ENCODE peak calls at places on chromosomes 11 and 22, in six cellular contexts. V, S, G, J, X and N are unnamed samples. For H3K27me3 and H3K4me1, the result is how much of the 10 kb centered on the place peaks cover.

GRCh38 chr11:130023204-130023603 is 20.6 kb upstream of the PRDM10 start:
- DNase-seq in X (no peak), G (no peak), S (no peak), V (no peak), J (peak), N (no peak)

GRCh38 chr11:40241524-40242037 is 1217.9 kb downstream of the LRRC4C start:
- DNase-seq in J (no peak), G (peak), X (no peak), V (no peak), S (no peak), N (no peak)

GRCh38 chr11:129785383-129786111 is 30.1 kb upstream of the TMEM45B start:
- DNase-seq in X (no peak), V (no peak), J (no peak), S (peak), G (no peak), N (no peak)

GRCh38 chr11:122981388-122982264 is at the start of gene BSX:
- DNase-seq in S (peak), V (peak), J (peak), G (peak), X (peak), N (peak)

GRCh38 chr22:29009148-29009547 is 52.5 kb downstream of the C22orf31 start:
- DNase-seq in G (no peak), J (no peak), S (no peak), V (no peak), X (no peak), N (no peak)

GRCh38 chr11:57567210-57567511 is 311 bp downstream of the UBE2L6 start:
- DNase-seq in S (peak), X (peak), J (peak), G (no peak), V (no peak), N (no peak)

GRCh38 chr11:112033902-112034301 is 8.7 kb downstream of the DLAT start:
- DNase-seq in V (no peak), J (no peak), X (no peak), G (no peak), S (no peak), N (no peak)

GRCh38 chr22:50337262-50338041 is 5.7 kb upstream of the PPP6R2 start:
- DNase-seq in S (no peak), J (no peak), V (no peak), G (no peak), X (no peak), N (no peak)

GRCh38 chr11:84930863-84931262 is 696.3 kb downstream of the DLG2 start:
- DNase-seq in X (no peak), J (no peak), S (no peak), G (no peak), V (no peak), N (no peak)

GRCh38 chr11:29962243-29962642 is 54.6 kb downstream of the KCNA4 start:
- DNase-seq in V (no peak), G (no peak), J (no peak), X (no peak), S (no peak), N (no peak)

GRCh38 chr11:135074397-135074998 is 662.5 kb upstream of the B3GAT1 start:
- DNase-seq in G (no peak), S (no peak), X (no peak), J (peak), V (no peak), N (no peak)

GRCh38 chr11:12090061-12090572 is 20.3 kb upstream of the MICAL2 start:
- DNase-seq in X (no peak), G (no peak), J (peak), V (no peak), S (no peak), N (no peak)

GRCh38 chr11:101096036-101096704 is 33.4 kb downstream of the PGR start:
- DNase-seq in V (peak), G (no peak), S (no peak), J (no peak), X (no peak), N (no peak)

GRCh38 chr22:24096401-24097115 is 84.7 kb upstream of the SUSD2 start:
- DNase-seq in G (no peak), V (no peak), J (no peak), X (no peak), S (no peak), N (no peak)
- H3K4me3 ChIP-seq in G (no peak), V (no peak), J (no peak), X (no peak), S (no peak), N (no peak)

DNA sequence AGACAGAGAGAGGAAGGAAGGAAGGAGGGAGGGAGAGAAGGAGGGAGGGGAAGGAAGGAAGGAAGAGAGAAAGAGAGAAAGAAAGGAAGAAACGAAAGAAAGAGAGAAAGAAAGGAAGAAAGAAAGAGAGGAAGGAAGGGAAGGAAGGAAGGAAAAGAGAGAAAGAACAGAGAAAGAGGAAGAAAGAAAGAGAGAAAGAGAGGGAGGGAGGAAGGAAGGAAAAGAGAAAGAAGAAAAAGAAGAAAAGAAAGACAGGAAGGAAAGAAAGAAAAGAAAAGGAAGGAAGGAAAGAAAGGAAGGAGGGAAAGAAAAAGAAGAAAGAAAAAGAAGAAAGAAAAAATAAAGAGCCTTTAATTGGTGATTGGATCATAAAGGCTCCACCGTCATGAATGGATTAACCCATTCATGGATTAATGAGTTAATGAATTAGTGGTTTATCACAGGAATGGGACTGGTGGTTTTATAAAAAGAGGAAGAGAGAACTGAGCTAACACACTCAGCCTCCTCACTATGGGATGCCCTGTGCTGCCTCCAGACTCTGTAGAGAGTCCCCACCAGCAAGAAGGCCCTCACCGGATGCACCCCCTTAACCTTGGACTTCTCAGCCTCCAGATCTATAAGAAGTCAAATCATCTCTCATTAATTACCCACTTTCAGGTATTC is 9.0 kb upstream of the PLAAT2 start:
- DNase-seq in S (no peak), G (no peak), J (no peak), V (no peak), X (no peak), N (no peak)
- H3K27me3 ChIP-seq in S (under half), G (under half), J (under half), V (under half), X (under half), N (under half)

GRCh38 chr11:65422633-65423515 is at the start of gene NEAT1:
- DNase-seq in X (peak), G (peak), S (peak), J (peak), V (peak), N (peak)

GRCh38 chr11:65424200-65425104 is 1.9 kb downstream of the NEAT1 start:
- DNase-seq in J (peak), S (peak), G (peak), X (peak), V (peak), N (peak)

GRCh38 chr11:65422104-65422632 is 430 bp upstream of the NEAT1 start:
- DNase-seq in J (peak), S (peak), G (peak), X (peak), V (peak), N (peak)

GRCh38 chr11:65425105-65425970 is 2.7 kb downstream of the NEAT1 start:
- DNase-seq in G (peak), S (peak), X (peak), V (peak), J (peak), N (peak)

GRCh38 chr11:65423516-65424199 is 1.1 kb downstream of the NEAT1 start:
- DNase-seq in J (peak), G (no peak), S (peak), X (no peak), V (peak), N (no peak)
- H3K4me1 ChIP-seq in J (under half), G (under half), S (half or more), X (half or more), V (under half), N (half or more)

GRCh38 chr11:45393334-45393733 is 107.2 kb upstream of the SYT13 start:
- DNase-seq in V (no peak), G (no peak), S (no peak), X (no peak), J (no peak), N (no peak)

GRCh38 chr11:45392621-45393183 is 106.6 kb upstream of the SYT13 start:
- DNase-seq in J (no peak), X (no peak), G (no peak), V (no peak), S (no peak), N (no peak)

GRCh38 chr11:45395421-45395820 is 109.3 kb upstream of the SYT13 start:
- DNase-seq in G (no peak), V (no peak), X (no peak), S (no peak), J (no peak), N (no peak)

GRCh38 chr11:45394294-45395085 is 108.3 kb upstream of the SYT13 start:
- DNase-seq in V (no peak), S (no peak), J (no peak), X (no peak), G (no peak), N (no peak)

DNA sequence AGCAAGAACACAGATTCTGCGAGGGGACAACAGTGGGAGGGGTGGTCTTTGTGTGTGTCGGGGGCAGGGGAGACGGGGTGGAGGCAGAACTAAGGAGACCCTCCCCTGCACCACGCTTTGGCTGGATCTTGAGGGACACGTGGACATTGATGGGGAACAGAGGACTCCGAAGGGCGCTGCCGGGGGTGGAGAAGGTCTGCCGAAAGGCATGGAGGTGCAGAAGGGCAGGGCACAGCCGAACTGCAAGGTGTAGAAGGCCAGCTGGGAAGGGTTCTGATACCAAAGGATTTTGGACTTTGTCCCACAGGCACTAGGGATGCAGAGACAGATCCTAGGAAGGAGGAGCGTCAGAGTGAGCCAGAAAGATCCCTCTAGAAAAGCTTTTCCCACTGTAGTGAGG is 107.7 kb upstream of the SYT13 start:
- DNase-seq in X (no peak), G (no peak), S (no peak), V (no peak), J (no peak), N (no peak)
- H3K4me3 ChIP-seq in X (no peak), G (no peak), S (no peak), V (no peak), J (no peak), N (no peak)

DNA sequence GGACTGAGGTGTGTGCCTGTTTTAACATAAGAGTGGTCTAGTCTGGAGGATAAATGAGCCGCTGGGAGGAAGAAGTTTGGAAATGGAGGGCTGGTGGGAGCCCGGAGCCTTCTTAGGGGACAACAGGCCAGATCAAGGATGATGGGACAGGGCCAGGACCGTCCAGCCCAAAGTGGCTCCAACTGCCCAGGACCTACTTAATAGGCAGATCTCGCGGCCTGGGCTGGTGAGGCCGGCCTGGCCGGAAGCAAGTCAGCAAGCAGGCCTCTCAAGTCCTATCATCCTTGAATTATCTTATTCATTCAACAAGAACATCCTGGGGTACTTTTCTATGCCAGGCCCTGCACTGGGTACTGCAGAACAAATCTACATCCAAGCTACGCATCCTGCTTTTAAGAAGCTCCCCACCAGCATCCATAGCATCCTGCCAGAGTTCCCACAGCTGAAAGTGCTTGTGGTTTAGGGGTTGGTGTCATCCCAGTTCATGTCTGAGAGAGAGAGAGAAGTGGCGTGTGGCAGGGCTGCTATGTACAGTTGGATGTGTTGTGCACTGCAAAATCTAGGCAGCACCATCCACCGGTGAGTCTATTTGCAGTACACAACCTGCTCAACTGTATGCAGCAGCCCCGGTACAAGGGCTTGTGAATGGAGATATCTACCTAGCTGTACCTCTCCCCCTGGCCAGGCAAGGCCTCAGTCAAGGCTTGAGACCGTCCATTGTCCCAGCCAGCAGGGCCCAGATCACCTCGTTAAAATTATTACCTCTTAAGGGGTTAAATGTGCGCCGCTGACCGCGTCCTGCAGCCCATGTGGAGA is 82.1 kb downstream of the FBLN1 start:
- DNase-seq in S (no peak), V (no peak), G (no peak), X (no peak), J (no peak), N (no peak)
- H3K27me3 ChIP-seq in S (under half), V (under half), G (under half), X (under half), J (under half), N (under half)

DNA sequence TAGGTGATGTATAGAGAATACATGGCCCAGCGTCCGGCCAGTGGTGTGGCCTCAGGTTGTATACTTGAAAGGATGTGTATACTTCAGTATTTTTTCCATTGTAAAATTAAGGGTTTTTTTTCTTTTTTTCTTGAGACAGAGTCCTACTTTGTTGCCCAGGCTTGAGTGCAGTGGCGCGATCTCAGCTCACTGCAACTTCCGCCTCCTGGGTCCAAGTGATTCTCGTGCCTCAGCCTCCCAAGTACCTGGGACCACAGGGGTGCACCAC is 15.8 kb downstream of the ZBTB16 start:
- DNase-seq in J (no peak), G (no peak), X (no peak), S (no peak), V (no peak), N (no peak)
- H3K4me1 ChIP-seq in J (under half), G (half or more), X (half or more), S (half or more), V (half or more), N (under half)